ENCODE peak calls at places on chromosome 3, in five cellular contexts. One of them, this sample, is unnamed.

GRCh38 chr3:78827618-78828017 is 940.2 kb downstream of the ROBO1 start:
- DNase-seq in A549: no peak
- DNase-seq in psoas muscle: no peak
- DNase-seq in neural progenitor cell: no peak
- DNase-seq in bronchial epithelial cell: no peak
- DNase-seq in this sample: no peak

GRCh38 chr3:57006949-57007419 is 53.5 kb upstream of the SPATA12 start:
- DNase-seq in A549: no peak
- DNase-seq in psoas muscle: no peak
- DNase-seq in neural progenitor cell: no peak
- DNase-seq in bronchial epithelial cell: peak
- DNase-seq in this sample: no peak

GRCh38 chr3:1774597-1774996 is 324.1 kb upstream of the CNTN4 start:
- DNase-seq in A549: no peak
- DNase-seq in psoas muscle: no peak
- DNase-seq in neural progenitor cell: no peak
- DNase-seq in bronchial epithelial cell: no peak
- DNase-seq in this sample: no peak

GRCh38 chr3:31488475-31489017 is 44.2 kb upstream of the STT3B start:
- DNase-seq in A549: no peak
- DNase-seq in psoas muscle: no peak
- DNase-seq in neural progenitor cell: no peak
- DNase-seq in bronchial epithelial cell: no peak
- DNase-seq in this sample: no peak

GRCh38 chr3:17874630-17875029 is 132.2 kb upstream of the TBC1D5 start:
- DNase-seq in A549: no peak
- DNase-seq in psoas muscle: no peak
- DNase-seq in neural progenitor cell: no peak
- DNase-seq in bronchial epithelial cell: peak
- DNase-seq in this sample: no peak

GRCh38 chr3:154730221-154730620 is 300.2 kb upstream of the GPR149 start:
- DNase-seq in A549: no peak
- DNase-seq in psoas muscle: no peak
- DNase-seq in neural progenitor cell: no peak
- DNase-seq in bronchial epithelial cell: peak
- DNase-seq in this sample: no peak

GRCh38 chr3:184440161-184440560 is 60.3 kb downstream of the CHRD start:
- DNase-seq in A549: no peak
- DNase-seq in psoas muscle: no peak
- DNase-seq in neural progenitor cell: no peak
- DNase-seq in bronchial epithelial cell: peak
- DNase-seq in this sample: no peak

GRCh38 chr3:45311953-45312795 is 76.2 kb upstream of the LARS2 start:
- DNase-seq in A549: no peak
- DNase-seq in psoas muscle: no peak
- DNase-seq in neural progenitor cell: no peak
- DNase-seq in bronchial epithelial cell: peak
- DNase-seq in this sample: no peak

GRCh38 chr3:51243919-51244318 is 141.2 kb upstream of the MANF start:
- DNase-seq in A549: no peak
- DNase-seq in psoas muscle: no peak
- DNase-seq in neural progenitor cell: no peak
- DNase-seq in bronchial epithelial cell: no peak
- DNase-seq in this sample: no peak

GRCh38 chr3:150972379-150972985 is at the start of gene CLRN1:
- DNase-seq in A549: no peak
- DNase-seq in psoas muscle: no peak
- DNase-seq in neural progenitor cell: no peak
- DNase-seq in bronchial epithelial cell: no peak
- DNase-seq in this sample: no peak

GRCh38 chr3:186237915-186238314 is 124.1 kb downstream of the DGKG start:
- DNase-seq in A549: no peak
- DNase-seq in psoas muscle: no peak
- DNase-seq in neural progenitor cell: no peak
- DNase-seq in bronchial epithelial cell: no peak
- DNase-seq in this sample: no peak

GRCh38 chr3:67654832-67655152 is 380 bp upstream of the SUCLG2 start:
- DNase-seq in A549: no peak
- DNase-seq in psoas muscle: no peak
- DNase-seq in neural progenitor cell: no peak
- DNase-seq in bronchial epithelial cell: peak
- DNase-seq in this sample: no peak

GRCh38 chr3:185270262-185270955 is 16.6 kb upstream of the EHHADH start:
- DNase-seq in A549: peak
- DNase-seq in psoas muscle: no peak
- DNase-seq in neural progenitor cell: peak
- DNase-seq in bronchial epithelial cell: peak
- DNase-seq in this sample: no peak

GRCh38 chr3:54535619-54536018 is 392.2 kb downstream of the LRTM1 start:
- DNase-seq in A549: no peak
- DNase-seq in psoas muscle: no peak
- DNase-seq in neural progenitor cell: no peak
- DNase-seq in bronchial epithelial cell: no peak
- DNase-seq in this sample: no peak

GRCh38 chr3:7913283-7913682 is 588.3 kb upstream of the LMCD1 start:
- DNase-seq in A549: no peak
- DNase-seq in psoas muscle: no peak
- DNase-seq in neural progenitor cell: no peak
- DNase-seq in bronchial epithelial cell: peak
- DNase-seq in this sample: no peak

GRCh38 chr3:179943097-179943880 is 93.4 kb downstream of the PEX5L start:
- DNase-seq in A549: no peak
- DNase-seq in psoas muscle: no peak
- DNase-seq in neural progenitor cell: peak
- DNase-seq in bronchial epithelial cell: peak
- DNase-seq in this sample: no peak

GRCh38 chr3:177610677-177611654 is 413.7 kb upstream of the TBL1XR1 start:
- DNase-seq in A549: no peak
- DNase-seq in psoas muscle: no peak
- DNase-seq in neural progenitor cell: no peak
- DNase-seq in bronchial epithelial cell: no peak
- DNase-seq in this sample: peak

GRCh38 chr3:2889772-2890171 is 220.4 kb downstream of the IL5RA start:
- DNase-seq in A549: no peak
- DNase-seq in psoas muscle: no peak
- DNase-seq in neural progenitor cell: no peak
- DNase-seq in bronchial epithelial cell: no peak
- DNase-seq in this sample: no peak

GRCh38 chr3:18740631-18741583 is 315.8 kb upstream of the SATB1 start:
- DNase-seq in A549: no peak
- DNase-seq in psoas muscle: no peak
- DNase-seq in neural progenitor cell: no peak
- DNase-seq in bronchial epithelial cell: no peak
- DNase-seq in this sample: no peak

GRCh38 chr3:129576514-129577345 is 29.7 kb downstream of the PLXND1 start:
- DNase-seq in A549: no peak
- DNase-seq in psoas muscle: no peak
- DNase-seq in neural progenitor cell: no peak
- DNase-seq in bronchial epithelial cell: no peak
- DNase-seq in this sample: no peak

GRCh38 chr3:86175051-86175536 is 815.9 kb downstream of the VGLL3 start:
- DNase-seq in A549: no peak
- DNase-seq in psoas muscle: no peak
- DNase-seq in neural progenitor cell: peak
- DNase-seq in bronchial epithelial cell: no peak
- DNase-seq in this sample: no peak

GRCh38 chr3:170043506-170043905 is 5.7 kb downstream of the GPR160 start:
- DNase-seq in A549: no peak
- DNase-seq in psoas muscle: no peak
- DNase-seq in neural progenitor cell: no peak
- DNase-seq in bronchial epithelial cell: no peak
- DNase-seq in this sample: no peak

GRCh38 chr3:158455406-158455805 is 115.6 kb upstream of the MLF1 start:
- DNase-seq in A549: no peak
- DNase-seq in psoas muscle: no peak
- DNase-seq in neural progenitor cell: no peak
- DNase-seq in bronchial epithelial cell: no peak
- DNase-seq in this sample: no peak

GRCh38 chr3:127820871-127821853 is 1.2 kb downstream of the MGLL start:
- DNase-seq in A549: no peak
- DNase-seq in psoas muscle: peak
- DNase-seq in neural progenitor cell: no peak
- DNase-seq in bronchial epithelial cell: no peak
- DNase-seq in this sample: no peak

GRCh38 chr3:128597900-128598299 is 52.7 kb downstream of the RPN1 start:
- DNase-seq in A549: no peak
- DNase-seq in psoas muscle: no peak
- DNase-seq in neural progenitor cell: no peak
- DNase-seq in bronchial epithelial cell: no peak
- DNase-seq in this sample: no peak

GRCh38 chr3:132659370-132660055 is at the start of gene ACAD11:
- DNase-seq in A549: peak
- DNase-seq in psoas muscle: peak
- DNase-seq in neural progenitor cell: peak
- DNase-seq in bronchial epithelial cell: peak
- DNase-seq in this sample: peak

GRCh38 chr3:42340466-42340865 is 69.9 kb downstream of the LYZL4 start:
- DNase-seq in A549: no peak
- DNase-seq in psoas muscle: no peak
- DNase-seq in neural progenitor cell: no peak
- DNase-seq in bronchial epithelial cell: no peak
- DNase-seq in this sample: no peak

GRCh38 chr3:134972836-134973455 is 177.9 kb downstream of the EPHB1 start:
- DNase-seq in A549: no peak
- DNase-seq in psoas muscle: no peak
- DNase-seq in neural progenitor cell: no peak
- DNase-seq in bronchial epithelial cell: no peak
- DNase-seq in this sample: no peak

GRCh38 chr3:4688411-4688810 is 195.3 kb downstream of the ITPR1 start:
- DNase-seq in A549: no peak
- DNase-seq in psoas muscle: no peak
- DNase-seq in neural progenitor cell: no peak
- DNase-seq in bronchial epithelial cell: no peak
- DNase-seq in this sample: no peak

GRCh38 chr3:113277886-113278598 is 66.7 kb downstream of the BOC start:
- DNase-seq in A549: no peak
- DNase-seq in psoas muscle: no peak
- DNase-seq in neural progenitor cell: no peak
- DNase-seq in bronchial epithelial cell: no peak
- DNase-seq in this sample: no peak
- TF ChIP-seq CTCF in A549: no peak
- TF ChIP-seq CTCF in psoas muscle: no peak
- TF ChIP-seq CTCF in neural progenitor cell: no peak
- TF ChIP-seq CTCF in bronchial epithelial cell: peak
- TF ChIP-seq CTCF in this sample: no peak

GRCh38 chr3:62922326-62922725 is 47.1 kb upstream of the CADPS start:
- DNase-seq in A549: no peak
- DNase-seq in psoas muscle: no peak
- DNase-seq in neural progenitor cell: no peak
- DNase-seq in bronchial epithelial cell: no peak
- DNase-seq in this sample: no peak

GRCh38 chr3:62923092-62923491 is 47.9 kb upstream of the CADPS start:
- DNase-seq in A549: no peak
- DNase-seq in psoas muscle: no peak
- DNase-seq in neural progenitor cell: no peak
- DNase-seq in bronchial epithelial cell: no peak
- DNase-seq in this sample: no peak

GRCh38 chr3:62928256-62928655 is 53.0 kb upstream of the CADPS start:
- DNase-seq in A549: no peak
- DNase-seq in psoas muscle: no peak
- DNase-seq in neural progenitor cell: no peak
- DNase-seq in bronchial epithelial cell: no peak
- DNase-seq in this sample: no peak

GRCh38 chr3:62926494-62926893 is 51.3 kb upstream of the CADPS start:
- DNase-seq in A549: no peak
- DNase-seq in psoas muscle: no peak
- DNase-seq in neural progenitor cell: peak
- DNase-seq in bronchial epithelial cell: no peak
- DNase-seq in this sample: no peak
- TF ChIP-seq CTCF in A549: no peak
- TF ChIP-seq CTCF in psoas muscle: no peak
- TF ChIP-seq CTCF in neural progenitor cell: peak
- TF ChIP-seq CTCF in bronchial epithelial cell: no peak
- TF ChIP-seq CTCF in this sample: no peak

GRCh38 chr3:110456438-110457138 is 615.0 kb upstream of the NECTIN3 start:
- DNase-seq in A549: no peak
- DNase-seq in psoas muscle: no peak
- DNase-seq in neural progenitor cell: no peak
- DNase-seq in bronchial epithelial cell: no peak
- DNase-seq in this sample: no peak
- TF ChIP-seq CTCF in A549: no peak
- TF ChIP-seq CTCF in psoas muscle: no peak
- TF ChIP-seq CTCF in neural progenitor cell: peak
- TF ChIP-seq CTCF in bronchial epithelial cell: no peak
- TF ChIP-seq CTCF in this sample: no peak

DNA sequence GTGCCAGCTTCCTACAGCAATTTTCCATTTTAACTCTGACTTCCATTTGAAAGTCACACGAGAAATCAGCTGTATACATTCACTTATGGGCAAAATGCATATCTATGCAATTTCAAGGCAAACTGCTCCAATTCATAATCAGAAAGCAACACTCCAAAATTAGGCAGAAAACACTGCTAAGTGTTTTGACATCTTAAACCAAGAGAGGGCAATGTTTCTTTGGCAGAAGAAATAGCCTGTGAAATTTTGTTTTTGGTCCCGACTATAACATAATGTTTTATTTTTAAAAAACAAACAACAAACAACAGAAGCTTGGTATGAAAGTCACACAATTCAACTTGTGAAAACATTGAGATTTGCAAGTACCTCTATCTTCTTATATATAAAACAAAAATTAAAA is 42.6 kb downstream of the GOLIM4 start:
- DNase-seq in A549: no peak
- DNase-seq in psoas muscle: no peak
- DNase-seq in neural progenitor cell: no peak
- DNase-seq in bronchial epithelial cell: no peak
- DNase-seq in this sample: no peak
- TF ChIP-seq CTCF in A549: no peak
- TF ChIP-seq CTCF in psoas muscle: no peak
- TF ChIP-seq CTCF in neural progenitor cell: no peak
- TF ChIP-seq CTCF in bronchial epithelial cell: no peak
- TF ChIP-seq CTCF in this sample: no peak

GRCh38 chr3:14329116-14329830 is 73.1 kb upstream of the SLC6A6 start:
- DNase-seq in A549: no peak
- DNase-seq in psoas muscle: no peak
- DNase-seq in neural progenitor cell: peak
- DNase-seq in bronchial epithelial cell: peak
- DNase-seq in this sample: no peak

GRCh38 chr3:14331273-14331672 is 71.1 kb upstream of the SLC6A6 start:
- DNase-seq in A549: no peak
- DNase-seq in psoas muscle: no peak
- DNase-seq in neural progenitor cell: no peak
- DNase-seq in bronchial epithelial cell: no peak
- DNase-seq in this sample: no peak

GRCh38 chr3:14330508-14330907 is 71.9 kb upstream of the SLC6A6 start:
- DNase-seq in A549: no peak
- DNase-seq in psoas muscle: no peak
- DNase-seq in neural progenitor cell: no peak
- DNase-seq in bronchial epithelial cell: no peak
- DNase-seq in this sample: no peak

GRCh38 chr3:14329842-14330241 is 72.6 kb upstream of the SLC6A6 start:
- DNase-seq in A549: no peak
- DNase-seq in psoas muscle: no peak
- DNase-seq in neural progenitor cell: no peak
- DNase-seq in bronchial epithelial cell: no peak
- DNase-seq in this sample: no peak

GRCh38 chr3:14328422-14328821 is 74.0 kb upstream of the SLC6A6 start:
- DNase-seq in A549: no peak
- DNase-seq in psoas muscle: no peak
- DNase-seq in neural progenitor cell: no peak
- DNase-seq in bronchial epithelial cell: peak
- DNase-seq in this sample: no peak
- TF ChIP-seq CTCF in A549: no peak
- TF ChIP-seq CTCF in psoas muscle: no peak
- TF ChIP-seq CTCF in neural progenitor cell: no peak
- TF ChIP-seq CTCF in bronchial epithelial cell: no peak
- TF ChIP-seq CTCF in this sample: no peak

GRCh38 chr3:143119974-143120715 is 574 bp downstream of the CHST2 start:
- DNase-seq in A549: peak
- DNase-seq in psoas muscle: peak
- DNase-seq in neural progenitor cell: peak
- DNase-seq in bronchial epithelial cell: no peak
- DNase-seq in this sample: no peak
- TF ChIP-seq CTCF in A549: no peak
- TF ChIP-seq CTCF in psoas muscle: no peak
- TF ChIP-seq CTCF in neural progenitor cell: peak
- TF ChIP-seq CTCF in bronchial epithelial cell: no peak
- TF ChIP-seq CTCF in this sample: no peak

This sample was measured in omental fat pad.